ENCODE peak calls at places on chromosomes 7 and 10, in six cellular contexts. T is gastrocnemius medialis; Z is GM23248; O is CD8-positive, alpha-beta memory T cell; H is left ventricle myocardium inferior; D is trophoblast cell. N is an unnamed sample.
A peak's percentile ranks its signal among the peaks of the same experiment; 100 is the strongest.

GRCh38 chr7:101913247-101913721 is 95.9 kb downstream of the CUX1 start:
- DNase-seq in T (no peak), Z (no peak), O (no peak), H (no peak), D (no peak), N (no peak)

GRCh38 chr7:23893942-23894890 is 184.2 kb downstream of the STK31 start:
- DNase-seq in T (no peak), Z (peak; percentile 9), O (no peak), H (no peak), D (no peak), N (no peak)

GRCh38 chr7:148211641-148212040 is 378.9 kb upstream of the C7orf33 start:
- DNase-seq in T (no peak), Z (no peak), O (no peak), H (no peak), D (no peak), N (no peak)

GRCh38 chr7:33996899-33997298 is 91.6 kb downstream of the BMPER start:
- DNase-seq in T (no peak), Z (no peak), O (no peak), H (no peak), D (no peak), N (no peak)

GRCh38 chr7:105141068-105141467 is 127.1 kb downstream of the KMT2E start:
- DNase-seq in T (no peak), Z (peak; percentile 64), O (no peak), H (no peak), D (no peak), N (no peak)

GRCh38 chr10:30897547-30897946 is 134.1 kb downstream of the ZNF438 start:
- DNase-seq in T (no peak), Z (no peak), O (no peak), H (no peak), D (no peak), N (no peak)

GRCh38 chr7:87091487-87092066 is 32.1 kb upstream of the ELAPOR2 start:
- DNase-seq in T (no peak), Z (no peak), O (no peak), H (no peak), D (no peak), N (no peak)

GRCh38 chr10:93851169-93851568 is 42.6 kb upstream of the SLC35G1 start:
- DNase-seq in T (no peak), Z (no peak), O (no peak), H (no peak), D (no peak), N (no peak)

GRCh38 chr7:156174428-156174827 is 362.2 kb upstream of the SHH start:
- DNase-seq in T (no peak), Z (no peak), O (no peak), H (no peak), D (no peak), N (no peak)

GRCh38 chr7:24729365-24730017 is 27.8 kb downstream of the GSDME start:
- DNase-seq in T (no peak), Z (no peak), O (no peak), H (peak; percentile 35), D (no peak), N (no peak)

GRCh38 chr7:23022258-23022745 is 8.4 kb upstream of the HYCC1 start:
- DNase-seq in T (no peak), Z (peak; percentile 84), O (no peak), H (no peak), D (peak; percentile 97), N (no peak)

GRCh38 chr10:128047991-128048826 is 78.0 kb downstream of the MKI67 start:
- DNase-seq in T (no peak), Z (peak; percentile 42), O (no peak), H (no peak), D (peak; percentile 90), N (no peak)

GRCh38 chr7:47681241-47681810 is 99.4 kb upstream of the TNS3 start:
- DNase-seq in T (no peak), Z (no peak), O (no peak), H (no peak), D (no peak), N (no peak)

GRCh38 chr7:154720016-154720415 is 282.9 kb downstream of the PAXIP1 start:
- DNase-seq in T (no peak), Z (no peak), O (no peak), H (no peak), D (no peak), N (no peak)

GRCh38 chr7:120272261-120272895 is 597 bp upstream of the KCND2 start:
- DNase-seq in T (no peak), Z (peak; percentile 78), O (no peak), H (no peak), D (peak; percentile 70), N (no peak)

GRCh38 chr7:22728416-22729029 is 1.5 kb downstream of the IL6 start:
- DNase-seq in T (no peak), Z (peak; percentile 81), O (no peak), H (no peak), D (peak; percentile 69), N (peak; percentile 58)

GRCh38 chr10:98028168-98028770 is 2.2 kb downstream of the CRTAC1 start:
- DNase-seq in T (no peak), Z (peak; percentile 52), O (peak; percentile 38), H (peak; percentile 38), D (peak; percentile 45), N (no peak)
- H3K27me3 ChIP-seq in T (peaks cover 47% of the 10 kb centered on the region), Z (peaks cover 50% of the 10 kb centered on the region), O (peaks cover 14% of the 10 kb centered on the region), H (peaks cover 96% of the 10 kb centered on the region), D (peaks cover 47% of the 10 kb centered on the region), N (peaks cover 78% of the 10 kb centered on the region)

GRCh38 chr7:13790611-13791010 is 198.9 kb downstream of the ETV1 start:
- DNase-seq in T (no peak), Z (peak; percentile 60), O (no peak), H (no peak), D (no peak), N (no peak)
- H3K4me3 ChIP-seq in T (no peak overlapping the region), Z (no peak overlapping the region), O (no peak overlapping the region), H (no peak overlapping the region), D (no peak overlapping the region), N (no peak overlapping the region)

GRCh38 chr10:76051007-76051936 is 619.8 kb downstream of the LRMDA start:
- DNase-seq in T (no peak), Z (no peak), O (no peak), H (no peak), D (peak; percentile 17), N (no peak)
- H3K27me3 ChIP-seq in T (no peaks in the 10 kb centered on the region), Z (peaks cover 6% of the 10 kb centered on the region), O (no peaks in the 10 kb centered on the region), H (no peaks in the 10 kb centered on the region), D (no peaks in the 10 kb centered on the region), N (no peaks in the 10 kb centered on the region)

GRCh38 chr7:947391-948210 is 6.9 kb downstream of the ADAP1 start:
- DNase-seq in T (no peak), Z (no peak), O (no peak), H (peak; percentile 8), D (no peak), N (no peak)

GRCh38 chr7:945556-946255 is 8.8 kb downstream of the ADAP1 start:
- DNase-seq in T (no peak), Z (no peak), O (no peak), H (no peak), D (peak; percentile 85), N (no peak)

GRCh38 chr7:945147-945555 is 9.3 kb downstream of the ADAP1 start:
- DNase-seq in T (no peak), Z (no peak), O (no peak), H (no peak), D (no peak), N (no peak)

GRCh38 chr7:946256-946996 is 8.1 kb downstream of the ADAP1 start:
- DNase-seq in T (no peak), Z (no peak), O (no peak), H (no peak), D (no peak), N (no peak)

DNA sequence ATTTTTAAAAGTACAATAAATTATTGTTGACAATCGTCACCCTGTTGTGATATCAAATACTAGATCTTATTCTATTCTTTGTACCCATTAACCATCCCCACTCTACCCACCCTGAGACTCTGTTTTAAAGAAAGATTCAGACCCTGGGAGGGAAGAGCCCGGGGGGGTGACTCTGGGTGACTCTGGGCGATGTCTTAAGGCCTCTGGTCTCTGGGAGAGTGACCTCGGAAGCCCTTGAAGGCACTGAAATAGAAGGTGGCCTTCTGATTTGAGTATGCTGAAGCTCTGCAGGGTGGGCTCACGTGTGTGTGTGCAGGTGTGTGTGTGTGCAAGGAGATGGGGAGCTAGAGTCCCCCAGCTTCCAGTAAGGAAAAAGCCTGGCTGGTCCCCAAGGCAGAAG is 9.7 kb downstream of the ADAP1 start:
- DNase-seq in T (no peak), Z (no peak), O (no peak), H (no peak), D (no peak), N (no peak)
- H3K4me3 ChIP-seq in T (no peak overlapping the region), Z (no peak overlapping the region), O (no peak overlapping the region), H (no peak overlapping the region), D (no peak overlapping the region), N (no peak overlapping the region)

DNA sequence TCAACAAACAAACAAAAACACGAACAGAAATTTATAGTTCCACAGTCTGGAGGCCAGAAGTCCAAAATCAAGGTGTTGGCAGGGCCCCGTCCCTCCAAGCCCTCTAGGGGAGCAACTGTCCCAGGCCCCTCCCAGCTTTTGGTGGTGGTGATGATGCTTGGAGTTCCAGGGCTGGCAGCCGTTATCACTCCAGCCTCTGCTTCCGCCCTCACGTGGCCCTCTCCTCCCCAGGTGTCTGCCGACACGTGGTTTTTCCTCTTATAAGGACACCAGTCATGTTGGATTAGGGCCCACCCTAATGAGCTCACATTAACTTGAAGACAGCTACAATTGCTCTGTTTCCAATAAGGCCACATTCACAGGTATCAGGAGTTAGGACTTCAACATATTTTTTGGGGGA is 49.7 kb downstream of the MICALL2 start:
- DNase-seq in T (no peak), Z (no peak), O (no peak), H (no peak), D (no peak), N (no peak)
- H3K27me3 ChIP-seq in T (peaks cover 48% of the 10 kb centered on the region), Z (peaks cover 49% of the 10 kb centered on the region), O (peaks cover 7% of the 10 kb centered on the region), H (peaks cover 100% of the 10 kb centered on the region), D (no peaks in the 10 kb centered on the region), N (peaks cover 59% of the 10 kb centered on the region)

GRCh38 chr10:98445200-98445812 is 1.4 kb downstream of the HPS1 start:
- DNase-seq in T (no peak), Z (no peak), O (no peak), H (no peak), D (no peak), N (no peak)
- H3K4me3 ChIP-seq in T (peak overlapping the region; percentile 87), Z (peak overlapping the region; percentile 84), O (peak overlapping the region; percentile 65), H (peak overlapping the region; percentile 81), D (no peak overlapping the region), N (no peak overlapping the region)